ENCODE peak calls at places on chromosome 11, in six cellular contexts. One of them, this sample, is unnamed.

GRCh38 chr11:116993599-116993998 is 104.6 kb downstream of the SIK3 start:
- DNase-seq in RCC 7860: no peak
- DNase-seq in NCI-H69: peak
- DNase-seq in Ammon's horn: peak
- DNase-seq in uterus: no peak
- DNase-seq in stimulated activated naive CD8-positive, alpha-beta T cell treated with anti-CD3 and anti-CD28 coated beads, Interleukin-15, Interleukin-2, amounts not matched to agents 100 U/mL and 50 U/mL, for 24 hours: no peak
- DNase-seq in this sample: no peak

GRCh38 chr11:83691387-83692088 is 405.4 kb upstream of the CCDC90B start:
- DNase-seq in Ammon's horn: peak
- DNase-seq in uterus: peak
- DNase-seq in NCI-H69: no peak
- DNase-seq in stimulated activated naive CD8-positive, alpha-beta T cell treated with anti-CD3 and anti-CD28 coated beads, Interleukin-15, Interleukin-2, amounts not matched to agents 100 U/mL and 50 U/mL, for 24 hours: no peak
- DNase-seq in RCC 7860: no peak
- DNase-seq in this sample: no peak

GRCh38 chr11:78803995-78804394 is 229.3 kb upstream of the NARS2 start:
- DNase-seq in stimulated activated naive CD8-positive, alpha-beta T cell treated with anti-CD3 and anti-CD28 coated beads, Interleukin-15, Interleukin-2, amounts not matched to agents 100 U/mL and 50 U/mL, for 24 hours: no peak
- DNase-seq in Ammon's horn: no peak
- DNase-seq in uterus: no peak
- DNase-seq in NCI-H69: no peak
- DNase-seq in RCC 7860: no peak
- DNase-seq in this sample: no peak

GRCh38 chr11:107570015-107570414 is 4.5 kb upstream of the ALKBH8 start:
- DNase-seq in RCC 7860: no peak
- DNase-seq in stimulated activated naive CD8-positive, alpha-beta T cell treated with anti-CD3 and anti-CD28 coated beads, Interleukin-15, Interleukin-2, amounts not matched to agents 100 U/mL and 50 U/mL, for 24 hours: no peak
- DNase-seq in NCI-H69: no peak
- DNase-seq in uterus: no peak
- DNase-seq in Ammon's horn: no peak
- DNase-seq in this sample: no peak

GRCh38 chr11:108562746-108563581 is 30.6 kb downstream of the EXPH5 start:
- DNase-seq in uterus: no peak
- DNase-seq in RCC 7860: no peak
- DNase-seq in Ammon's horn: no peak
- DNase-seq in NCI-H69: no peak
- DNase-seq in stimulated activated naive CD8-positive, alpha-beta T cell treated with anti-CD3 and anti-CD28 coated beads, Interleukin-15, Interleukin-2, amounts not matched to agents 100 U/mL and 50 U/mL, for 24 hours: no peak
- DNase-seq in this sample: no peak

GRCh38 chr11:27329867-27330632 is 33.0 kb downstream of the CCDC34 start:
- DNase-seq in stimulated activated naive CD8-positive, alpha-beta T cell treated with anti-CD3 and anti-CD28 coated beads, Interleukin-15, Interleukin-2, amounts not matched to agents 100 U/mL and 50 U/mL, for 24 hours: no peak
- DNase-seq in NCI-H69: no peak
- DNase-seq in RCC 7860: no peak
- DNase-seq in uterus: no peak
- DNase-seq in Ammon's horn: no peak
- DNase-seq in this sample: no peak

GRCh38 chr11:12674936-12675696 is 895 bp downstream of the TEAD1 start:
- DNase-seq in RCC 7860: no peak
- DNase-seq in Ammon's horn: peak
- DNase-seq in stimulated activated naive CD8-positive, alpha-beta T cell treated with anti-CD3 and anti-CD28 coated beads, Interleukin-15, Interleukin-2, amounts not matched to agents 100 U/mL and 50 U/mL, for 24 hours: peak
- DNase-seq in NCI-H69: peak
- DNase-seq in uterus: peak
- DNase-seq in this sample: peak

GRCh38 chr11:94486068-94486467 is 7.6 kb downstream of the MRE11 start:
- DNase-seq in Ammon's horn: no peak
- DNase-seq in NCI-H69: no peak
- DNase-seq in stimulated activated naive CD8-positive, alpha-beta T cell treated with anti-CD3 and anti-CD28 coated beads, Interleukin-15, Interleukin-2, amounts not matched to agents 100 U/mL and 50 U/mL, for 24 hours: no peak
- DNase-seq in uterus: no peak
- DNase-seq in RCC 7860: no peak
- DNase-seq in this sample: no peak

GRCh38 chr11:11493698-11494097 is 128.1 kb downstream of the GALNT18 start:
- DNase-seq in Ammon's horn: no peak
- DNase-seq in stimulated activated naive CD8-positive, alpha-beta T cell treated with anti-CD3 and anti-CD28 coated beads, Interleukin-15, Interleukin-2, amounts not matched to agents 100 U/mL and 50 U/mL, for 24 hours: no peak
- DNase-seq in NCI-H69: no peak
- DNase-seq in uterus: no peak
- DNase-seq in RCC 7860: no peak
- DNase-seq in this sample: no peak

GRCh38 chr11:86873573-86874083 is 73.3 kb downstream of the PRSS23 start:
- DNase-seq in RCC 7860: no peak
- DNase-seq in Ammon's horn: no peak
- DNase-seq in stimulated activated naive CD8-positive, alpha-beta T cell treated with anti-CD3 and anti-CD28 coated beads, Interleukin-15, Interleukin-2, amounts not matched to agents 100 U/mL and 50 U/mL, for 24 hours: no peak
- DNase-seq in uterus: no peak
- DNase-seq in NCI-H69: no peak
- DNase-seq in this sample: no peak

This sample was measured in putamen.